ENCODE peak calls at places on chromosome 1, in seven cellular contexts. N is stimulated activated CD8-positive, alpha-beta memory T cell treated with anti-CD3 and anti-CD28 coated beads, Interleukin-15, amount 100 ng/mL, for 24 hours; V is NCI-H2081; L is NCI-H69; K is tibial artery; D is GM23248; O is EH. T is an unnamed sample.
A peak's percentile ranks its signal among the peaks of the same experiment; 100 is the strongest.

GRCh38 chr1:110864260-110864659 is 8.7 kb upstream of the CD53 start:
- DNase-seq in V (no peak), D (no peak), K (no peak), N (no peak), O (no peak), L (no peak), T (no peak)

GRCh38 chr1:232486454-232487202 is 143.3 kb downstream of the SIPA1L2 start:
- DNase-seq in N (no peak), L (no peak), K (no peak), D (peak; percentile 34), O (peak; percentile 25), V (no peak), T (peak; percentile 61)

GRCh38 chr1:111729271-111729921 is 9.8 kb downstream of the INKA2 start:
- DNase-seq in L (peak; percentile 20), O (no peak), D (no peak), K (no peak), N (no peak), V (no peak), T (no peak)

GRCh38 chr1:20086800-20087199 is 16.8 kb downstream of the PLA2G5 start:
- DNase-seq in N (no peak), K (no peak), O (no peak), L (no peak), D (no peak), V (no peak), T (no peak)

GRCh38 chr1:150363426-150364230 is at the start of gene RPRD2:
- DNase-seq in L (peak; percentile 100), D (peak; percentile 100), N (peak; percentile 88), V (peak; percentile 100), O (peak; percentile 100), K (peak; percentile 100), T (peak; percentile 100)

GRCh38 chr1:29703596-29703995 is 467.3 kb downstream of the PTPRU start:
- DNase-seq in V (peak; percentile 20), D (peak; percentile 74), K (no peak), L (peak; percentile 74), O (peak; percentile 66), N (no peak), T (peak; percentile 62)

GRCh38 chr1:110188116-110188618 is 21.9 kb upstream of the KCNC4 start:
- DNase-seq in K (no peak), V (no peak), N (no peak), L (peak; percentile 92), O (peak; percentile 83), D (peak; percentile 90), T (peak; percentile 25)

GRCh38 chr1:1038694-1039093 is 18.8 kb downstream of the AGRN start:
- DNase-seq in V (no peak), K (no peak), N (no peak), D (no peak), O (no peak), L (no peak), T (no peak)

GRCh38 chr1:63463248-63463647 is 59.8 kb downstream of the ITGB3BP start:
- DNase-seq in V (no peak), D (peak; percentile 52), L (no peak), K (no peak), O (peak; percentile 15), N (no peak), T (peak; percentile 51)

GRCh38 chr1:46442317-46443161 is 47.1 kb upstream of the DMBX1 start:
- DNase-seq in D (peak; percentile 90), O (peak; percentile 80), V (peak; percentile 54), N (peak; percentile 45), L (peak; percentile 87), K (peak; percentile 78), T (peak; percentile 76)

GRCh38 chr1:238143038-238143437 is 252.3 kb upstream of the ZP4 start:
- DNase-seq in D (no peak), V (no peak), K (no peak), O (no peak), N (no peak), L (no peak), T (no peak)

GRCh38 chr1:1020000-1020404 is at the start of gene AGRN:
- DNase-seq in D (peak; percentile 60), O (no peak), V (no peak), L (no peak), N (no peak), K (no peak), T (no peak)

GRCh38 chr1:241269116-241269515 is 87.9 kb downstream of the RGS7 start:
- DNase-seq in V (no peak), L (no peak), D (no peak), N (no peak), O (no peak), K (no peak), T (no peak)

GRCh38 chr1:159889202-159889601 is 10.8 kb downstream of the CFAP45 start:
- DNase-seq in V (no peak), O (no peak), K (no peak), N (no peak), D (no peak), L (peak; percentile 88), T (no peak)

GRCh38 chr1:100452641-100453040 is 85.3 kb upstream of the GPR88 start:
- DNase-seq in O (no peak), K (no peak), D (no peak), V (no peak), L (peak; percentile 55), N (no peak), T (no peak)

GRCh38 chr1:94395748-94396309 is 22.4 kb upstream of the ABCD3 start:
- DNase-seq in L (no peak), N (no peak), V (no peak), O (no peak), K (no peak), D (no peak), T (no peak)

GRCh38 chr1:21329209-21329844 is 39.1 kb upstream of the ECE1 start:
- DNase-seq in N (no peak), L (peak; percentile 17), K (no peak), V (no peak), D (no peak), O (no peak), T (no peak)

GRCh38 chr1:7224644-7225043 is 439.4 kb downstream of the CAMTA1 start:
- DNase-seq in L (peak; percentile 21), V (no peak), K (no peak), O (no peak), N (no peak), D (no peak), T (no peak)

GRCh38 chr1:239112092-239112491 is 274.3 kb upstream of the CHRM3 start:
- DNase-seq in V (peak; percentile 23), O (no peak), K (no peak), L (no peak), N (no peak), D (no peak), T (no peak)

GRCh38 chr1:46134660-46135331 is 2.4 kb upstream of the PIK3R3 start:
- DNase-seq in O (peak; percentile 39), V (peak; percentile 85), N (no peak), L (peak; percentile 93), D (peak; percentile 88), K (no peak), T (peak; percentile 92)

GRCh38 chr1:178220094-178220493 is 126.2 kb downstream of the RASAL2 start:
- DNase-seq in V (no peak), D (peak; percentile 57), O (peak; percentile 42), N (no peak), K (no peak), L (no peak), T (no peak)

T was measured in fibroblast of the aortic adventitia.